ENCODE peak calls at places on chromosome 10, in nine cellular contexts. N is sigmoid colon, D is Panc1, C is breast epithelium, L is H1, R is K562, K is stomach, U is GM12878, F is GM23338. Y is an unnamed sample. For H3K4me1, the result is how much of the 10 kb centered on the place peaks cover.

GRCh38 chr10:79299397-79300370 is 47.6 kb upstream of the PPIF start:
- DNase-seq in N (no peak), D (no peak), C (no peak), L (no peak), R (no peak), K (no peak), U (no peak), F (no peak), Y (no peak)

GRCh38 chr10:99908512-99908911 is 101.2 kb downstream of the DNMBP start:
- DNase-seq in N (no peak), D (no peak), C (no peak), L (no peak), R (no peak), K (no peak), U (no peak), F (no peak), Y (no peak)

GRCh38 chr10:117457071-117457810 is 82.0 kb upstream of the PDZD8 start:
- DNase-seq in N (no peak), D (no peak), C (no peak), L (no peak), R (no peak), K (no peak), U (no peak), F (no peak), Y (no peak)

GRCh38 chr10:6177880-6178281 is 24.9 kb upstream of the PFKFB3 start:
- DNase-seq in N (peak), D (no peak), C (no peak), L (no peak), R (no peak), K (no peak), U (no peak), F (no peak), Y (no peak)

GRCh38 chr10:6037975-6038624 is 24.1 kb downstream of the IL2RA start:
- DNase-seq in N (no peak), D (no peak), C (no peak), L (peak), R (no peak), K (no peak), U (no peak), F (no peak), Y (no peak)

GRCh38 chr10:129759214-129760002 is 204.7 kb downstream of the EBF3 start:
- DNase-seq in N (peak), D (no peak), C (peak), L (peak), R (no peak), K (peak), U (no peak), F (no peak), Y (peak)

GRCh38 chr10:21078410-21079329 is 181.6 kb upstream of the NEBL start:
- DNase-seq in N (peak), D (peak), C (peak), L (peak), R (peak), K (peak), U (no peak), F (peak), Y (peak)

GRCh38 chr10:31921031-31921430 is 7.6 kb downstream of the ARHGAP12 start:
- DNase-seq in N (no peak), D (no peak), C (no peak), L (no peak), R (no peak), K (no peak), U (peak), F (no peak), Y (no peak)

GRCh38 chr10:104098360-104098925 is 12.8 kb upstream of the COL17A1 start:
- DNase-seq in N (no peak), D (no peak), C (no peak), L (no peak), R (no peak), K (no peak), U (no peak), F (no peak), Y (no peak)

GRCh38 chr10:50473756-50474155 is 150.0 kb downstream of the SGMS1 start:
- DNase-seq in N (no peak), D (no peak), C (no peak), L (no peak), R (no peak), K (no peak), U (no peak), F (no peak), Y (no peak)

GRCh38 chr10:122504551-122504950 is 43.2 kb downstream of the HTRA1 start:
- DNase-seq in N (peak), D (no peak), C (peak), L (no peak), R (no peak), K (peak), U (no peak), F (no peak), Y (peak)

GRCh38 chr10:119316729-119317097 is 109.3 kb downstream of the GRK5 start:
- DNase-seq in N (no peak), D (no peak), C (no peak), L (no peak), R (peak), K (no peak), U (no peak), F (no peak), Y (no peak)

GRCh38 chr10:49743464-49744075 is 18.6 kb downstream of the OGDHL start:
- DNase-seq in N (no peak), D (no peak), C (peak), L (no peak), R (no peak), K (peak), U (no peak), F (no peak), Y (no peak)

GRCh38 chr10:59839576-59839975 is 66.8 kb downstream of the CCDC6 start:
- DNase-seq in N (no peak), D (no peak), C (no peak), L (no peak), R (no peak), K (no peak), U (no peak), F (no peak), Y (no peak)

GRCh38 chr10:5812283-5813090 is 747 bp downstream of the GDI2 start:
- DNase-seq in N (peak), D (no peak), C (peak), L (peak), R (peak), K (peak), U (no peak), F (peak), Y (peak)

DNA sequence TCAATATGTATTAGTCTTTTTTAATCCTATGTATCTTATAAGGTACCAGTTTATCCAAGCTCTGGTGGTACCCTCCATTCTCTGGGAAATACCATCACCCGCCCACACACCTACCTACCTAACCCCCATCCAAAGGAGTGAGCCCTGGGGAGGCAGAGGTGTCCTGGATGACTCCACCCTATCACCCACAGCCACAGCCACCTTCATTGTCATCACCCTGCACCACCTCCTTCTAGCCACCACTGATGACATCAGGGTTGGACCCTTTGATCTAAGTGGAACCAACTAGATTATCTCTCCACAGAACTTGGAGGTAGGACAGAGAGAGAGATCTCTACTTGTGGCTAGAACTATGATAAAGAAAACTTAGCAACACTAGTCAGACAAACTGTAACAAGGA is 259.4 kb downstream of the PARD3 start:
- DNase-seq in N (no peak), D (no peak), C (no peak), L (no peak), R (no peak), K (no peak), U (no peak), F (no peak), Y (no peak)
- TF ChIP-seq POLR2AphosphoS5 in N (no peak), D (no peak), C (no peak), L (no peak), R (no peak), K (no peak), U (no peak), F (no peak), Y (no peak)

GRCh38 chr10:3224241-3224640 is 51.7 kb upstream of the PITRM1 start:
- DNase-seq in N (no peak), D (no peak), C (no peak), L (no peak), R (no peak), K (no peak), U (no peak), F (no peak), Y (no peak)
- H3K4me1 ChIP-seq in N (under half), D (under half), C (under half), L (under half), R (under half), K (under half), U (under half), F (under half), Y (under half)

GRCh38 chr10:14547826-14548225 is 217.1 kb upstream of the FRMD4A start:
- DNase-seq in N (no peak), D (no peak), C (no peak), L (peak), R (peak), K (no peak), U (no peak), F (peak), Y (no peak)
- TF ChIP-seq CTCF in N (no peak), D (peak), C (no peak), L (peak), R (peak), K (no peak), U (no peak), F (peak), Y (no peak)

DNA sequence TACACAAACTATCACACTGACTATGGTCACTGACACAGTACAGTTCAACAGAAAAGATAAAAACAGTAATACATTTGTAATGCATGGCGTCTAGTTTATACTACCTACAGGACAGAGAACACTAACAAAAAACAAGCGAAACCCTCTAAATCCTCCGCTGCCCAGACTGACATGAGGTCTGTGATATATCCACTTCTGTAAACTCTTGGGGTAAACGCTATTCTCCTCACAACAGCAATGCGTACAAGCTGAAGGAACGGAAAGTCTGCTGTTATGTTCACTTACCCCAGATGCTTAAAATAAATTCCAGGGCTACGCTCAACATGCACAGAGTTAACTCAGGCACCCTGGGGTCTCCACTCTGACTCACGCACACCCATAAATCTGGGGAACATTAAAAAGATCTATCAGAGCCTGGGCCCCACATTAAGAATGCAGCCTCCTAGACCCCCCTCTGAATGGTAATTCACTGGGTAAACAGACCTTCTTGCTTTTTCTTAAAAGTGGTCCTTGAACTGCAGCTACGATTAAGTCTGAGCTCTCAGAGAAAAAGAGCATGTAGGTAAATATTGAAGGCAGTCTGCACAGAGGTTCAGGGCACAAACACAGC is 105.6 kb downstream of the CTBP2 start:
- DNase-seq in N (no peak), D (no peak), C (no peak), L (no peak), R (peak), K (no peak), U (no peak), F (no peak), Y (no peak)
- TF ChIP-seq POLR2AphosphoS5 in N (no peak), D (no peak), C (no peak), L (no peak), R (no peak), K (peak), U (no peak), F (no peak), Y (no peak)

DNA sequence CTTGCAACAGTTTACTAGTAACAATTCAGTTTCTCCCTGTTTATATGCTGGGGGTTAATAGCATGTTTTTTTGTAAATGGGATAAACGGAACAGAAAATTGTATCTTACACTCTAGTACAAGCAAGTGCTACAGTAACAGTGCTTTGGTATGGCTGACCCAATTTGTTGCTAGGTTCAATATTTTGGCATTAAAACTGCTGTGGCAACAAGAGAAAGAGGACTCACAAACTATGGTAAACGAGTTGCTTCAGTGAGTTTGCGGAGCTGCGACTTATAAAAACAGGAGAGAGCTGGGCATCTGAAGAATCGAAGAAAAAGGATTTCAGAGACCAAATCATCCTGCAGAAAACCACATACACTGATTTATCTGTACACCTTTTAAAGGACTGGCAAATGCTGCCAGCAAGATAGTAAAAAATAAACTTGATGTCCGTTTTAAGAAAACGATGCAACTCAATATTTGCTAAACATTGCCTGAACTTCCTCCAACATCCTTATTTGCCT is 2.2 kb downstream of the GLUD1 start:
- DNase-seq in N (no peak), D (no peak), C (no peak), L (no peak), R (no peak), K (no peak), U (no peak), F (peak), Y (no peak)
- H3K4me1 ChIP-seq in N (half or more), D (under half), C (under half), L (under half), R (under half), K (under half), U (under half), F (under half), Y (under half)

GRCh38 chr10:24341371-24341770 is 132.4 kb downstream of the KIAA1217 start:
- DNase-seq in N (no peak), D (no peak), C (no peak), L (no peak), R (no peak), K (no peak), U (no peak), F (no peak), Y (no peak)

GRCh38 chr10:24346877-24347505 is 138.1 kb downstream of the KIAA1217 start:
- DNase-seq in N (no peak), D (no peak), C (no peak), L (no peak), R (no peak), K (no peak), U (no peak), F (no peak), Y (no peak)

GRCh38 chr10:24344279-24344678 is 135.3 kb downstream of the KIAA1217 start:
- DNase-seq in N (no peak), D (no peak), C (no peak), L (no peak), R (no peak), K (no peak), U (no peak), F (no peak), Y (no peak)

GRCh38 chr10:24341897-24342296 is 133.0 kb downstream of the KIAA1217 start:
- DNase-seq in N (no peak), D (no peak), C (no peak), L (no peak), R (no peak), K (no peak), U (no peak), F (no peak), Y (no peak)

DNA sequence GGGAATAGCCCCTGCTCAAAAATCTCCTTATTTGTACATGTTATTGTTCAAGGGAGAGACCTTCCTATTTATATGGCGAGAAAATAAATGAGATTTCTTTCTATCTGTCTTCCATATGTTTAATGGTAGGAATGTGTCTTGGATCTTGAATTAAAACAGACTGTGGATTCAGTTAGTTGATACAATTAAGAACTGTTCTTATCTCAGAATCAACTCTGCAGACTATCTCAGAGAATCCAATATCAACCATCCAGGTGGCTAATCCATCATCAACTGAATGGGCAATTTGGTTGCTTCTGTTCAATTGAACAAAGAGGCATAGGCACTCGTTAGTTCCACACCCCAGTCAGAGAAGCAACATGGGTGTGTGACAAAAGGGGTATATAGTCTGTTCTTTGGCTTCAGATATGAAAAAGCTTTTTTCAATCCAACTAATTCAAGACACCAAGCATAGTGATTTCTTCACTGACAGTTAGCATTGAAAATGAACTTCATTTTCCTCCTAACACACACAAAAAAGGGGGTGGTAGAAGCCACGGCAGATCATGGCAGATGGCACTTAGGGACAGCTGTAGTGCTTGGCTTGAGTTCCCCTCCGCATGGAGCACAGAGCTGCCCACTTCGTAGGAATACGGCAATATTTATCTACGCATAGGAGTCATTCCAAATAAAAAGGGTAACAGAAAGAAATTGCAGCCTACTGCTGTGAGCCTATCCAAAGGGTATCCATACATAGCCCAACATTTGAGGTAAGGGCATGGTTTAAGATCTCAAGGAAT is 135.9 kb downstream of the KIAA1217 start:
- DNase-seq in N (no peak), D (no peak), C (no peak), L (no peak), R (no peak), K (no peak), U (no peak), F (no peak), Y (no peak)
- TF ChIP-seq CTCF in N (no peak), D (no peak), C (no peak), L (no peak), R (no peak), K (no peak), U (no peak), F (no peak), Y (no peak)

GRCh38 chr10:110310741-110311140 is 6.0 kb upstream of the SMNDC1 start:
- DNase-seq in N (no peak), D (no peak), C (no peak), L (no peak), R (no peak), K (no peak), U (no peak), F (no peak), Y (no peak)
- TF ChIP-seq POLR2AphosphoS5 in N (no peak), D (no peak), C (no peak), L (no peak), R (no peak), K (no peak), U (no peak), F (no peak), Y (no peak)

GRCh38 chr10:95500649-95501048 is 60.5 kb downstream of the SORBS1 start:
- DNase-seq in N (no peak), D (no peak), C (no peak), L (no peak), R (no peak), K (no peak), U (no peak), F (no peak), Y (no peak)
- H3K4me1 ChIP-seq in N (half or more), D (under half), C (under half), L (under half), R (under half), K (half or more), U (under half), F (under half), Y (under half)

GRCh38 chr10:28532509-28533314 is at the start of gene WAC:
- DNase-seq in N (peak), D (peak), C (peak), L (peak), R (peak), K (peak), U (peak), F (peak), Y (peak)
- TF ChIP-seq CTCF in N (peak), D (no peak), C (peak), L (no peak), R (no peak), K (no peak), U (no peak), F (no peak), Y (no peak)